ENCODE peak calls at places on chromosomes 3 and 15, in four cellular contexts. C is lower leg skin; I is CD8-positive, alpha-beta T cell; R is A549. J is an unnamed sample.

GRCh38 chr3:28726840-28727239 is 378.2 kb upstream of the AZI2 start:
- DNase-seq in C (no peak), I (no peak), R (peak), J (peak)

GRCh38 chr15:63350178-63350621 is 31.4 kb downstream of the CA12 start:
- DNase-seq in C (peak), I (no peak), R (no peak), J (peak)

GRCh38 chr3:187689984-187690383 is 12.4 kb downstream of the RTP2 start:
- DNase-seq in C (no peak), I (no peak), R (no peak), J (no peak)

GRCh38 chr3:4981688-4982494 is 2.7 kb downstream of the BHLHE40 start:
- DNase-seq in C (no peak), I (no peak), R (peak), J (peak)

GRCh38 chr15:51460796-51461195 is 119.3 kb downstream of the GLDN start:
- DNase-seq in C (no peak), I (no peak), R (no peak), J (no peak)

GRCh38 chr15:60184579-60184978 is 180.5 kb downstream of the FOXB1 start:
- DNase-seq in C (no peak), I (no peak), R (no peak), J (no peak)

GRCh38 chr3:172138792-172139507 is 99.6 kb downstream of the FNDC3B start:
- DNase-seq in C (peak), I (no peak), R (peak), J (peak)

GRCh38 chr3:152943645-152944044 is 108.7 kb downstream of the P2RY1 start:
- DNase-seq in C (no peak), I (no peak), R (peak), J (no peak)

GRCh38 chr3:119778176-119778575 is 3.7 kb upstream of the NR1I2 start:
- DNase-seq in C (no peak), I (no peak), R (no peak), J (no peak)

GRCh38 chr3:63968612-63969350 is 54.5 kb downstream of the PSMD6 start:
- DNase-seq in C (no peak), I (no peak), R (no peak), J (no peak)

GRCh38 chr3:62109534-62109933 is 263.8 kb downstream of the FEZF2 start:
- DNase-seq in C (peak), I (no peak), R (no peak), J (no peak)

GRCh38 chr15:90327313-90327712 is 24.8 kb upstream of the ZNF774 start:
- DNase-seq in C (no peak), I (no peak), R (no peak), J (no peak)

GRCh38 chr15:75651810-75652543 is 4.3 kb downstream of the SNX33 start:
- DNase-seq in C (no peak), I (no peak), R (no peak), J (peak)

GRCh38 chr15:88865498-88866099 is 29.7 kb downstream of the HAPLN3 start:
- DNase-seq in C (no peak), I (no peak), R (no peak), J (no peak)

GRCh38 chr3:25396686-25397085 is 31.4 kb upstream of the RARB start:
- DNase-seq in C (no peak), I (no peak), R (no peak), J (no peak)

GRCh38 chr15:95843241-95843851 is 487.2 kb upstream of the NR2F2 start:
- DNase-seq in C (peak), I (no peak), R (no peak), J (no peak)

GRCh38 chr15:70487380-70487725 is 276.0 kb downstream of the UACA start:
- DNase-seq in C (no peak), I (no peak), R (no peak), J (no peak)

GRCh38 chr3:153052096-153052460 is 109.9 kb upstream of the RAP2B start:
- DNase-seq in C (peak), I (no peak), R (peak), J (peak)

GRCh38 chr3:56983427-56983826 is 77.0 kb upstream of the SPATA12 start:
- DNase-seq in C (no peak), I (no peak), R (no peak), J (no peak)

GRCh38 chr3:15269091-15269989 is 63.0 kb downstream of the SH3BP5 start:
- DNase-seq in C (peak), I (peak), R (peak), J (peak)

GRCh38 chr15:68578175-68578959 is 426 bp upstream of the CORO2B start:
- DNase-seq in C (peak), I (no peak), R (peak), J (peak)

GRCh38 chr3:142888484-142889262 is at the start of gene PCOLCE2:
- DNase-seq in C (no peak), I (no peak), R (peak), J (peak)

GRCh38 chr3:149342413-149343340 is 9.2 kb upstream of the TM4SF18 start:
- DNase-seq in C (no peak), I (no peak), R (no peak), J (peak)

GRCh38 chr15:55791576-55792400 is 48.8 kb upstream of the PRTG start:
- DNase-seq in C (no peak), I (no peak), R (peak), J (no peak)

GRCh38 chr3:120170223-120170622 is 76.0 kb upstream of the GSK3B start:
- DNase-seq in C (no peak), I (no peak), R (peak), J (peak)

GRCh38 chr3:133448478-133449122 is 48.7 kb downstream of the BFSP2 start:
- DNase-seq in C (no peak), I (no peak), R (no peak), J (no peak)

GRCh38 chr15:28184166-28184565 is 85.1 kb upstream of the OCA2 start:
- DNase-seq in C (no peak), I (no peak), R (no peak), J (no peak)

GRCh38 chr3:12017487-12017886 is 13.3 kb downstream of the SYN2 start:
- DNase-seq in C (no peak), I (no peak), R (no peak), J (no peak)

GRCh38 chr15:25468611-25469010 is 29.8 kb upstream of the UBE3A start:
- DNase-seq in C (no peak), I (no peak), R (no peak), J (no peak)

GRCh38 chr3:72641684-72642083 is 206.6 kb downstream of the SHQ1 start:
- DNase-seq in C (no peak), I (no peak), R (no peak), J (no peak)

GRCh38 chr3:32603064-32603463 is 32.4 kb upstream of the DYNC1LI1 start:
- DNase-seq in C (no peak), I (no peak), R (no peak), J (peak)

GRCh38 chr15:101531170-101531569 is 41.7 kb upstream of the PCSK6 start:
- DNase-seq in C (no peak), I (no peak), R (no peak), J (no peak)

GRCh38 chr3:9955611-9956352 is 3.6 kb upstream of the PRRT3 start:
- DNase-seq in C (no peak), I (no peak), R (no peak), J (no peak)

GRCh38 chr3:177478170-177478859 is 281.0 kb upstream of the TBL1XR1 start:
- DNase-seq in C (peak), I (no peak), R (peak), J (peak)

GRCh38 chr15:38254065-38254883 is 1.6 kb downstream of the SPRED1 start:
- DNase-seq in C (peak), I (peak), R (peak), J (peak)

GRCh38 chr15:38252481-38253311 is at the start of gene SPRED1:
- DNase-seq in C (peak), I (no peak), R (no peak), J (peak)

GRCh38 chr15:38253448-38253847 is 812 bp downstream of the SPRED1 start:
- DNase-seq in C (no peak), I (no peak), R (peak), J (peak)

GRCh38 chr15:38257676-38258075 is 5.0 kb downstream of the SPRED1 start:
- DNase-seq in C (no peak), I (no peak), R (no peak), J (no peak)

DNA sequence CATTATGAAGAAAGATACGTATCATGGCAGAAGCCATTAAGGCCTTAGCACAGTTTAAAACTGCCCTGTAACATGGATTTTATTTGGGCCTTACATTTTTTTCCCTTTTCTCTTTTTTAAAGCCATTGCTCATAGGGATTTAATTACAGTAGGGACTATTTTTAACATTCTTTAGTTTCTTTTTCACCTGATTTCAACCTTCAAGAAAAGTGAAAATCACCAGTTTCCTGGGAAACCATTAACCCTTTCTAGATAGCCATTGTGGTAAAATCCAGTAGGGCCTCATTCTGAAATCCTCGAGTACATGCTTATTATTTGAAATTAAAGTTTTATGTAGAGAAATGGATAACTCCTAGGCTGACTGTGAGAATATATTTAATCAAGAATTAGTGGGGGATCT is 3.1 kb downstream of the SPRED1 start:
- DNase-seq in C (no peak), I (no peak), R (no peak), J (no peak)
- H3K4me3 ChIP-seq in C (no peak), I (no peak), R (no peak), J (no peak)

GRCh38 chr3:55877703-55878102 is 390.6 kb upstream of the WNT5A start:
- DNase-seq in C (no peak), I (no peak), R (no peak), J (no peak)
- TF ChIP-seq CTCF in C (no peak), I (no peak), R (no peak), J (no peak)

DNA sequence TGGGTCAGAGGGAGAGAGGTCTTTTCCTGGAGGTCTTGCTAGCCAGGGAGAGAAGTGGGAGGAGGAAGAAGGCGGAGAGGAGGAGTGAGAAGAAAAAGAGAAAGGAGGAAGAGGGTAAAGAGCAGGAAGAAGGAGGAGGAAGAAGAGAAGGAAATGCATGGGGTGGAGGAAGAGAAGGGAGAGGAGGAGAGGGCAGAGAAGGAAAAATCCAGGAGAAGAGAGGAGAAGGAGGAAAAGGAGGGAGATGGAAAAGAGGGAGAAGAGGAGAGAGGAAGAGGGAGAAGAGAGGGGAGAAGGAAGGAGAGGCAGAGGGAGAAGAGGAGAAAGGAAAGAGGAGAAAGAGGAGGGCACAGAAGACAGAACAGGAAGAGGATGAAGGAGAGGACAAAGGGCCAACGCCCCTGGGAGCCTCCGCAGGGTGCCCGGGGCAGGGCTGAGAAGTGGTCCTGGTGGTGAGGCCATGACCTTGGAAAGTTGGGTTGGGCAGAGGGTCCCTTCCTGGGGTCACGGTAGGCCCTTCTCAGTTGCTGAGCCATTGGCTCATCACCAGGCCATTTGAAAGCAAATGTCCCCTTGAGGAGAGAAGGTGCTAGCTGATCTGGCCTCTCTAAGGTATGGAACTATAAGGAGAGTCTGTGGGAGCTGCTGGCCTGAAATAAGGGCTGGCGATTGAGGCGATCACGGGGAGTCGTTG is 1.2 kb upstream of the SEMA3F start:
- DNase-seq in C (no peak), I (no peak), R (no peak), J (no peak)
- H3K4me3 ChIP-seq in C (no peak), I (peak), R (peak), J (no peak)

GRCh38 chr3:71018794-71019193 is 564.7 kb downstream of the FOXP1 start:
- DNase-seq in C (no peak), I (no peak), R (no peak), J (no peak)

GRCh38 chr3:71025010-71025409 is 558.5 kb downstream of the FOXP1 start:
- DNase-seq in C (no peak), I (no peak), R (no peak), J (no peak)

GRCh38 chr3:71025516-71025915 is 558.0 kb downstream of the FOXP1 start:
- DNase-seq in C (no peak), I (no peak), R (no peak), J (no peak)

GRCh38 chr3:71026634-71027578 is 556.6 kb downstream of the FOXP1 start:
- DNase-seq in C (no peak), I (no peak), R (no peak), J (no peak)

DNA sequence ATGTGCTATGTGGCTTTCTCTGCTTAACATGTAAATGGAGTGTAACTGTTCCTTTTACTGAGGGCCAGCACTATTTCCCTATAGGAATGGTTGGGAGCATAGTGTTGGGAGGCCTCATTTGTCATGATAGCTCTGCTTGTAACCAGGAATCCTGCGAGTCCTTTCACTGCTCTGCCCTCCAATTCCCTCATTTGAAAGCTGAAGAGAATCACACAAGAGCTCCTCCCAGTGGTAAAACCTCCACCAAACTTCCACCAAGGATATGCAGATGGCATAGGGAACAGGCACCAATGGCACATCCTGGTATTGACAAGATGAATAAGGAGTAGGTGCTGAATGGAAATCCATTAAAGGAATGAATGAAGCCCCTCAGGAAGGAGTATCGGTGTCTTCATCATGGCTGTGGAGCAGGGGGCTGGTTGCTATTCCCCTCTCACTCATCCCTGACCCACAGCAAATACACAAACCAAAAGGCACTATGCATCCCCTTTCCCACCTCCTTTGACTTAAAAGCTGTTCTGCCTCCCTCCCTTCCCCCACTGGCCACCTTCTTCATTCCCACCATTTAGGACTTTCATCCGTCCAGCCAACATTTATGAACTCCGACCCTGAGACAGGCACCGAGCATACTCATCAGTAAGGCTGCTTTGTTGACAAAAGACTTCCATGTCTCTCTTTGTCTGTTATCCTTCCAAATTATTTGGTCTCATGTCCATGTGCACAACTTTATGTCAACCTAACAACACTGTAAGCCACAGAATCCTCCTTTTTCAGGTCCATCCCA is 560.8 kb downstream of the FOXP1 start:
- DNase-seq in C (no peak), I (no peak), R (peak), J (no peak)
- TF ChIP-seq CTCF in C (no peak), I (no peak), R (peak), J (peak)

J was measured in body of pancreas.